ENCODE peak calls at places on chromosome 20, in four cellular contexts. One of them, this sample, is unnamed.

GRCh38 chr20:2261105-2261504 is 34.7 kb upstream of the TGM3 start:
- DNase-seq in CD8-positive, alpha-beta memory T cell: no peak
- DNase-seq in CD4-positive, alpha-beta T cell: no peak
- DNase-seq in astrocyte: no peak
- DNase-seq in this sample: no peak

GRCh38 chr20:48706710-48707339 is 121.0 kb downstream of the PREX1 start:
- DNase-seq in astrocyte: no peak
- DNase-seq in CD8-positive, alpha-beta memory T cell: no peak
- DNase-seq in CD4-positive, alpha-beta T cell: no peak
- DNase-seq in this sample: no peak

GRCh38 chr20:20710847-20711315 is 1.6 kb downstream of the RALGAPA2 start:
- DNase-seq in CD8-positive, alpha-beta memory T cell: no peak
- DNase-seq in CD4-positive, alpha-beta T cell: no peak
- DNase-seq in astrocyte: no peak
- DNase-seq in this sample: no peak

GRCh38 chr20:51412991-51413471 is 129.5 kb downstream of the NFATC2 start:
- DNase-seq in astrocyte: no peak
- DNase-seq in CD4-positive, alpha-beta T cell: no peak
- DNase-seq in CD8-positive, alpha-beta memory T cell: no peak
- DNase-seq in this sample: no peak

GRCh38 chr20:17014217-17014616 is 212.6 kb upstream of the PCSK2 start:
- DNase-seq in CD8-positive, alpha-beta memory T cell: no peak
- DNase-seq in CD4-positive, alpha-beta T cell: no peak
- DNase-seq in astrocyte: no peak
- DNase-seq in this sample: no peak

GRCh38 chr20:371755-372542 is 8.6 kb upstream of the TRIB3 start:
- DNase-seq in CD8-positive, alpha-beta memory T cell: no peak
- DNase-seq in astrocyte: peak
- DNase-seq in CD4-positive, alpha-beta T cell: no peak
- DNase-seq in this sample: no peak

GRCh38 chr20:36670665-36671357 is 24.8 kb upstream of the SLA2 start:
- DNase-seq in CD8-positive, alpha-beta memory T cell: no peak
- DNase-seq in CD4-positive, alpha-beta T cell: no peak
- DNase-seq in astrocyte: no peak
- DNase-seq in this sample: no peak

GRCh38 chr20:41151134-41151869 is 14.0 kb downstream of the PLCG1 start:
- DNase-seq in astrocyte: no peak
- DNase-seq in CD4-positive, alpha-beta T cell: no peak
- DNase-seq in CD8-positive, alpha-beta memory T cell: no peak
- DNase-seq in this sample: no peak

GRCh38 chr20:32488066-32488838 is 96.9 kb downstream of the NOL4L start:
- DNase-seq in CD8-positive, alpha-beta memory T cell: no peak
- DNase-seq in CD4-positive, alpha-beta T cell: no peak
- DNase-seq in astrocyte: no peak
- DNase-seq in this sample: no peak

GRCh38 chr20:13863244-13863643 is 78.4 kb downstream of the NDUFAF5 start:
- DNase-seq in astrocyte: no peak
- DNase-seq in CD8-positive, alpha-beta memory T cell: no peak
- DNase-seq in CD4-positive, alpha-beta T cell: no peak
- DNase-seq in this sample: no peak

GRCh38 chr20:58998656-58999055 is 8.4 kb downstream of the CTSZ start:
- DNase-seq in astrocyte: no peak
- DNase-seq in CD8-positive, alpha-beta memory T cell: no peak
- DNase-seq in CD4-positive, alpha-beta T cell: no peak
- DNase-seq in this sample: no peak

GRCh38 chr20:41275181-41275793 is 42.2 kb downstream of the ZHX3 start:
- DNase-seq in CD4-positive, alpha-beta T cell: no peak
- DNase-seq in CD8-positive, alpha-beta memory T cell: no peak
- DNase-seq in astrocyte: peak
- DNase-seq in this sample: no peak

GRCh38 chr20:44886276-44886671 is 769 bp downstream of the YWHAB start:
- DNase-seq in astrocyte: no peak
- DNase-seq in CD8-positive, alpha-beta memory T cell: no peak
- DNase-seq in CD4-positive, alpha-beta T cell: no peak
- DNase-seq in this sample: no peak

GRCh38 chr20:12965212-12965879 is 43.4 kb upstream of the SPTLC3 start:
- DNase-seq in CD8-positive, alpha-beta memory T cell: no peak
- DNase-seq in astrocyte: no peak
- DNase-seq in CD4-positive, alpha-beta T cell: no peak
- DNase-seq in this sample: no peak

GRCh38 chr20:48697845-48698491 is 129.8 kb downstream of the PREX1 start:
- DNase-seq in CD8-positive, alpha-beta memory T cell: no peak
- DNase-seq in astrocyte: peak
- DNase-seq in CD4-positive, alpha-beta T cell: no peak
- DNase-seq in this sample: no peak

GRCh38 chr20:36092424-36093024 is 62.0 kb upstream of the EPB41L1 start:
- DNase-seq in astrocyte: no peak
- DNase-seq in CD4-positive, alpha-beta T cell: peak
- DNase-seq in CD8-positive, alpha-beta memory T cell: no peak
- DNase-seq in this sample: no peak

GRCh38 chr20:6044102-6044501 is 9.8 kb downstream of the LRRN4 start:
- DNase-seq in CD8-positive, alpha-beta memory T cell: no peak
- DNase-seq in astrocyte: no peak
- DNase-seq in CD4-positive, alpha-beta T cell: no peak
- DNase-seq in this sample: no peak

GRCh38 chr20:24993337-24994185 is 1.0 kb upstream of the APMAP start:
- DNase-seq in CD8-positive, alpha-beta memory T cell: no peak
- DNase-seq in astrocyte: peak
- DNase-seq in CD4-positive, alpha-beta T cell: no peak
- DNase-seq in this sample: no peak
- H3K27ac ChIP-seq in CD8-positive, alpha-beta memory T cell: peak
- H3K27ac ChIP-seq in astrocyte: peak
- H3K27ac ChIP-seq in CD4-positive, alpha-beta T cell: peak
- H3K27ac ChIP-seq in this sample: peak

GRCh38 chr20:50220093-50220893 is 29.7 kb downstream of the CEBPB start:
- DNase-seq in CD8-positive, alpha-beta memory T cell: no peak
- DNase-seq in astrocyte: no peak
- DNase-seq in CD4-positive, alpha-beta T cell: no peak
- DNase-seq in this sample: no peak
- H3K27ac ChIP-seq in CD8-positive, alpha-beta memory T cell: no peak
- H3K27ac ChIP-seq in astrocyte: no peak
- H3K27ac ChIP-seq in CD4-positive, alpha-beta T cell: no peak
- H3K27ac ChIP-seq in this sample: no peak

DNA sequence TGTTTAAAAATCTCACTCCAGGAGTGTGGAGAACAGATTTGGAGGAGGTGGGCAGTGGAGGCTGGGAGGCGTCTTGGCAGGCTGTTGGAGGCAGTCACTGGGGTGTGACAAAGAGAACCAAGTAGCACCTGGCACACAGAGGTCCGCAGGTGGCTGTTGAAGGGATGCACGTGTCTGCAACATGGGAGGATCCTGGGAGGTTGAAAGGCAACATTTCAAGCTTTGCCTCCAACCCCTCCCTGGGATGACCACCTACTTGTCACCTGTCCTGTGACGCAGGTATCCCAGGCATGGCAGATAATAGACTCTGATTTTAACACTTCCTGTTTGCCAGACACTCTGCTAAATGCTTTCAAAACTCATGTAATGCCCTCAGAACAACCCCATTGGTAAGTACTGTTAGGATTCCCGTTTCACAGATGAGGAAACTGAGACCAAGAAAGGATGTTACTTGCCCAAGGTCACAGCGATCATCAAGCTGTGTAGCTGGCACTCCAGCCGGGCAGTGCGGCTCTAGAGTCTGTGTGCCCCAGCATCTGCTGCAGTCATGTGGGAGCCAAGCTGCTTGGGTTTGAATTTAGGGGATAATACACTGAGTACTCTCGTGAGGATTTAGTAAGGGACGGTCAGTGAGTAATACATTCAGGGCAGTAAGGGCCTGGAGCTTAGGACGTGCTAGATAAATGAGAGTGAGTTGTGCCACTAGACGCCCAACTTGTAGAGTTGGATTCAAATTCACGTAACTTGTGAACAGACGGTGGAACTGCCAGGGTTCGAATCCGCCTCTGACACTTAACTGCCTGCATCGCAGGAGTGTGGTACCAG is 69.9 kb downstream of the EYA2 start:
- DNase-seq in CD8-positive, alpha-beta memory T cell: no peak
- DNase-seq in astrocyte: no peak
- DNase-seq in CD4-positive, alpha-beta T cell: no peak
- DNase-seq in this sample: no peak
- H3K27ac ChIP-seq in CD8-positive, alpha-beta memory T cell: no peak
- H3K27ac ChIP-seq in astrocyte: no peak
- H3K27ac ChIP-seq in CD4-positive, alpha-beta T cell: no peak
- H3K27ac ChIP-seq in this sample: no peak

GRCh38 chr20:61234224-61234623 is 17.8 kb upstream of the CDH4 start:
- DNase-seq in CD4-positive, alpha-beta T cell: no peak
- DNase-seq in CD8-positive, alpha-beta memory T cell: no peak
- DNase-seq in astrocyte: no peak
- DNase-seq in this sample: no peak
- H3K27ac ChIP-seq in CD4-positive, alpha-beta T cell: no peak
- H3K27ac ChIP-seq in CD8-positive, alpha-beta memory T cell: no peak
- H3K27ac ChIP-seq in astrocyte: no peak
- H3K27ac ChIP-seq in this sample: no peak